ENCODE peak calls at places on chromosomes 1 and 21, in nine cellular contexts. One of them, this sample, is unnamed.

GRCh38 chr1:235134171-235134570 is 5.5 kb upstream of the TOMM20 start:
- DNase-seq in uterus: no peak
- DNase-seq in CD8-positive, alpha-beta T cell: no peak
- DNase-seq in adrenal gland: no peak
- DNase-seq in hepatocyte: no peak
- DNase-seq in prostate gland: no peak
- DNase-seq in testis: no peak
- DNase-seq in right atrium auricular region: no peak
- DNase-seq in transverse colon: no peak
- DNase-seq in this sample: no peak

GRCh38 chr1:37677808-37678207 is 14.5 kb upstream of the CDCA8 start:
- DNase-seq in testis: no peak
- DNase-seq in right atrium auricular region: no peak
- DNase-seq in uterus: no peak
- DNase-seq in adrenal gland: no peak
- DNase-seq in hepatocyte: no peak
- DNase-seq in CD8-positive, alpha-beta T cell: no peak
- DNase-seq in transverse colon: no peak
- DNase-seq in prostate gland: no peak
- DNase-seq in this sample: no peak

GRCh38 chr1:82279241-82279640 is 478.5 kb downstream of the ADGRL2 start:
- DNase-seq in right atrium auricular region: no peak
- DNase-seq in uterus: no peak
- DNase-seq in testis: no peak
- DNase-seq in prostate gland: no peak
- DNase-seq in CD8-positive, alpha-beta T cell: no peak
- DNase-seq in transverse colon: no peak
- DNase-seq in hepatocyte: no peak
- DNase-seq in adrenal gland: no peak
- DNase-seq in this sample: no peak

GRCh38 chr1:153962088-153963029 is 978 bp downstream of the SLC39A1 start:
- DNase-seq in adrenal gland: peak; percentile 79
- DNase-seq in transverse colon: peak; percentile 47
- DNase-seq in CD8-positive, alpha-beta T cell: no peak
- DNase-seq in testis: no peak
- DNase-seq in hepatocyte: peak; percentile 79
- DNase-seq in uterus: peak; percentile 37
- DNase-seq in prostate gland: peak; percentile 59
- DNase-seq in right atrium auricular region: peak; percentile 76
- DNase-seq in this sample: no peak

GRCh38 chr1:198848206-198848605 is 209.4 kb downstream of the PTPRC start:
- DNase-seq in prostate gland: no peak
- DNase-seq in adrenal gland: no peak
- DNase-seq in right atrium auricular region: no peak
- DNase-seq in hepatocyte: no peak
- DNase-seq in transverse colon: no peak
- DNase-seq in testis: no peak
- DNase-seq in CD8-positive, alpha-beta T cell: no peak
- DNase-seq in uterus: no peak
- DNase-seq in this sample: no peak

GRCh38 chr1:98325646-98326441 is 335.7 kb upstream of the SNX7 start:
- DNase-seq in uterus: peak; percentile 21
- DNase-seq in testis: no peak
- DNase-seq in adrenal gland: peak; percentile 61
- DNase-seq in prostate gland: no peak
- DNase-seq in CD8-positive, alpha-beta T cell: no peak
- DNase-seq in hepatocyte: peak; percentile 31
- DNase-seq in right atrium auricular region: peak; percentile 94
- DNase-seq in transverse colon: peak; percentile 54
- DNase-seq in this sample: no peak

GRCh38 chr1:116820362-116820761 is 66.1 kb downstream of the CD2 start:
- DNase-seq in adrenal gland: no peak
- DNase-seq in CD8-positive, alpha-beta T cell: no peak
- DNase-seq in hepatocyte: no peak
- DNase-seq in transverse colon: no peak
- DNase-seq in right atrium auricular region: peak; percentile 65
- DNase-seq in uterus: peak; percentile 75
- DNase-seq in prostate gland: no peak
- DNase-seq in testis: peak; percentile 38
- DNase-seq in this sample: no peak

GRCh38 chr1:41766546-41766945 is 152.2 kb downstream of the HIVEP3 start:
- DNase-seq in transverse colon: no peak
- DNase-seq in CD8-positive, alpha-beta T cell: no peak
- DNase-seq in testis: no peak
- DNase-seq in hepatocyte: no peak
- DNase-seq in adrenal gland: no peak
- DNase-seq in right atrium auricular region: no peak
- DNase-seq in prostate gland: no peak
- DNase-seq in uterus: no peak
- DNase-seq in this sample: no peak

GRCh38 chr21:26116456-26117011 is 54.0 kb downstream of the APP start:
- DNase-seq in prostate gland: peak; percentile 28
- DNase-seq in testis: no peak
- DNase-seq in CD8-positive, alpha-beta T cell: no peak
- DNase-seq in right atrium auricular region: no peak
- DNase-seq in uterus: no peak
- DNase-seq in adrenal gland: no peak
- DNase-seq in hepatocyte: peak; percentile 14
- DNase-seq in transverse colon: no peak
- DNase-seq in this sample: no peak

GRCh38 chr1:174405219-174405618 is 42.5 kb upstream of the GPR52 start:
- DNase-seq in transverse colon: no peak
- DNase-seq in uterus: no peak
- DNase-seq in CD8-positive, alpha-beta T cell: no peak
- DNase-seq in adrenal gland: no peak
- DNase-seq in prostate gland: no peak
- DNase-seq in hepatocyte: no peak
- DNase-seq in testis: no peak
- DNase-seq in right atrium auricular region: no peak
- DNase-seq in this sample: no peak

GRCh38 chr1:164660415-164661174 is 101.6 kb downstream of the PBX1 start:
- DNase-seq in prostate gland: no peak
- DNase-seq in CD8-positive, alpha-beta T cell: no peak
- DNase-seq in hepatocyte: no peak
- DNase-seq in transverse colon: no peak
- DNase-seq in uterus: no peak
- DNase-seq in right atrium auricular region: no peak
- DNase-seq in testis: no peak
- DNase-seq in adrenal gland: no peak
- DNase-seq in this sample: no peak

GRCh38 chr1:4650486-4650885 is 3.9 kb upstream of the AJAP1 start:
- DNase-seq in prostate gland: no peak
- DNase-seq in CD8-positive, alpha-beta T cell: no peak
- DNase-seq in adrenal gland: no peak
- DNase-seq in testis: no peak
- DNase-seq in transverse colon: no peak
- DNase-seq in hepatocyte: peak; percentile 30
- DNase-seq in right atrium auricular region: no peak
- DNase-seq in uterus: no peak
- DNase-seq in this sample: no peak

GRCh38 chr1:160058087-160058486 is 11.9 kb downstream of the KCNJ10 start:
- DNase-seq in hepatocyte: no peak
- DNase-seq in prostate gland: no peak
- DNase-seq in transverse colon: no peak
- DNase-seq in CD8-positive, alpha-beta T cell: no peak
- DNase-seq in uterus: no peak
- DNase-seq in right atrium auricular region: no peak
- DNase-seq in testis: no peak
- DNase-seq in adrenal gland: no peak
- DNase-seq in this sample: no peak
- TF ChIP-seq CTCF in hepatocyte: no peak
- TF ChIP-seq CTCF in prostate gland: no peak
- TF ChIP-seq CTCF in transverse colon: no peak
- TF ChIP-seq CTCF in CD8-positive, alpha-beta T cell: no peak
- TF ChIP-seq CTCF in uterus: no peak
- TF ChIP-seq CTCF in right atrium auricular region: peak; percentile 29
- TF ChIP-seq CTCF in testis: no peak
- TF ChIP-seq CTCF in adrenal gland: no peak
- TF ChIP-seq CTCF in this sample: no peak

DNA sequence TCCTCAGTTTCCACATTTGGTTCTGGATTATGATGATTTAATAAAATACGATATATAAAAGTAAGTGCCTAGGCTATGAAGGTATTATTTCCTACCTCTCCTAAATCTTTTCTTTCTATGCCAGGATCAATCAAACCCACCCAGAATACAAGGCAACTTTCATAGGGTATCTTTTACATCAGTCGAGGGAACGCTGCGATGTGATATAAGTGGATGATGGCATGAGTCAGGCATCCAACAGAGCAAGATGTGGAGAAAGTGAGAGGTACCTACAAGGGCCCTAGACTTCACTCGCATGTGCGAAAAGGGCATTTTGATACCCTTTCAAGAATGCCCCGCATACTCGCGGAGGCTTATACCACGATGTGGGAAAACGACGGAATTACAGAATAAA is 730 bp downstream of the TTLL7 start:
- DNase-seq in adrenal gland: no peak
- DNase-seq in CD8-positive, alpha-beta T cell: no peak
- DNase-seq in uterus: no peak
- DNase-seq in prostate gland: no peak
- DNase-seq in hepatocyte: no peak
- DNase-seq in transverse colon: no peak
- DNase-seq in right atrium auricular region: no peak
- DNase-seq in testis: no peak
- DNase-seq in this sample: no peak
- H3K27ac ChIP-seq in adrenal gland: no peak overlapping the region
- H3K27ac ChIP-seq in CD8-positive, alpha-beta T cell: no peak overlapping the region
- H3K27ac ChIP-seq in uterus: peak overlapping the region; percentile 83
- H3K27ac ChIP-seq in prostate gland: peak overlapping the region; percentile 78
- H3K27ac ChIP-seq in hepatocyte: no peak overlapping the region
- H3K27ac ChIP-seq in transverse colon: peak overlapping the region; percentile 80
- H3K27ac ChIP-seq in right atrium auricular region: peak overlapping the region; percentile 89
- H3K27ac ChIP-seq in testis: no peak overlapping the region
- H3K27ac ChIP-seq in this sample: no peak overlapping the region

GRCh38 chr1:90132306-90132705 is 137.4 kb downstream of the ZNF326 start:
- DNase-seq in prostate gland: no peak
- DNase-seq in testis: no peak
- DNase-seq in uterus: no peak
- DNase-seq in right atrium auricular region: no peak
- DNase-seq in CD8-positive, alpha-beta T cell: no peak
- DNase-seq in hepatocyte: no peak
- DNase-seq in adrenal gland: no peak
- DNase-seq in transverse colon: no peak
- DNase-seq in this sample: no peak
- TF ChIP-seq CTCF in prostate gland: no peak
- TF ChIP-seq CTCF in testis: no peak
- TF ChIP-seq CTCF in uterus: no peak
- TF ChIP-seq CTCF in right atrium auricular region: no peak
- TF ChIP-seq CTCF in CD8-positive, alpha-beta T cell: no peak
- TF ChIP-seq CTCF in hepatocyte: no peak
- TF ChIP-seq CTCF in adrenal gland: no peak
- TF ChIP-seq CTCF in transverse colon: no peak
- TF ChIP-seq CTCF in this sample: no peak

GRCh38 chr21:34836933-34837505 is 168.2 kb downstream of the CLIC6 start:
- DNase-seq in testis: no peak
- DNase-seq in adrenal gland: peak; percentile 17
- DNase-seq in transverse colon: no peak
- DNase-seq in uterus: no peak
- DNase-seq in right atrium auricular region: no peak
- DNase-seq in hepatocyte: no peak
- DNase-seq in CD8-positive, alpha-beta T cell: no peak
- DNase-seq in prostate gland: no peak
- DNase-seq in this sample: no peak
- H3K27ac ChIP-seq in testis: peak overlapping the region; percentile 42
- H3K27ac ChIP-seq in adrenal gland: peak overlapping the region; percentile 88
- H3K27ac ChIP-seq in transverse colon: peak overlapping the region; percentile 40
- H3K27ac ChIP-seq in uterus: peak overlapping the region; percentile 44
- H3K27ac ChIP-seq in right atrium auricular region: peak overlapping the region; percentile 26
- H3K27ac ChIP-seq in hepatocyte: peak overlapping the region; percentile 87
- H3K27ac ChIP-seq in CD8-positive, alpha-beta T cell: no peak overlapping the region
- H3K27ac ChIP-seq in prostate gland: no peak overlapping the region
- H3K27ac ChIP-seq in this sample: no peak overlapping the region

GRCh38 chr1:107196973-107197562 is 56.2 kb downstream of the NTNG1 start:
- DNase-seq in testis: peak; percentile 68
- DNase-seq in adrenal gland: no peak
- DNase-seq in prostate gland: no peak
- DNase-seq in right atrium auricular region: no peak
- DNase-seq in transverse colon: peak; percentile 10
- DNase-seq in hepatocyte: peak; percentile 16
- DNase-seq in CD8-positive, alpha-beta T cell: no peak
- DNase-seq in uterus: no peak
- DNase-seq in this sample: no peak
- TF ChIP-seq CTCF in testis: no peak
- TF ChIP-seq CTCF in adrenal gland: no peak
- TF ChIP-seq CTCF in prostate gland: no peak
- TF ChIP-seq CTCF in right atrium auricular region: peak; percentile 45
- TF ChIP-seq CTCF in transverse colon: peak; percentile 34
- TF ChIP-seq CTCF in hepatocyte: peak; percentile 32
- TF ChIP-seq CTCF in CD8-positive, alpha-beta T cell: no peak
- TF ChIP-seq CTCF in uterus: no peak
- TF ChIP-seq CTCF in this sample: no peak

GRCh38 chr1:11169202-11169601 is 20.0 kb upstream of the ANGPTL7 start:
- DNase-seq in prostate gland: no peak
- DNase-seq in uterus: no peak
- DNase-seq in adrenal gland: no peak
- DNase-seq in CD8-positive, alpha-beta T cell: no peak
- DNase-seq in testis: no peak
- DNase-seq in right atrium auricular region: no peak
- DNase-seq in hepatocyte: no peak
- DNase-seq in transverse colon: no peak
- DNase-seq in this sample: no peak
- H3K27ac ChIP-seq in prostate gland: no peak overlapping the region
- H3K27ac ChIP-seq in uterus: no peak overlapping the region
- H3K27ac ChIP-seq in adrenal gland: no peak overlapping the region
- H3K27ac ChIP-seq in CD8-positive, alpha-beta T cell: no peak overlapping the region
- H3K27ac ChIP-seq in testis: no peak overlapping the region
- H3K27ac ChIP-seq in right atrium auricular region: no peak overlapping the region
- H3K27ac ChIP-seq in hepatocyte: no peak overlapping the region
- H3K27ac ChIP-seq in transverse colon: no peak overlapping the region
- H3K27ac ChIP-seq in this sample: no peak overlapping the region

This sample was measured in CD4-positive, alpha-beta T cell.